ENCODE peak calls at places on chromosome 11, in five cellular contexts. One of them, this sample, is unnamed.

GRCh38 chr11:120858740-120859139 is 165.2 kb upstream of the TBCEL start:
- DNase-seq in HCT116: no peak
- DNase-seq in trophoblast cell: peak; percentile 21
- DNase-seq in K562: no peak
- DNase-seq in left ventricle myocardium inferior: no peak
- DNase-seq in this sample: no peak

GRCh38 chr11:28878025-28878424 is 769.8 kb downstream of the METTL15 start:
- DNase-seq in K562: no peak
- DNase-seq in trophoblast cell: no peak
- DNase-seq in left ventricle myocardium inferior: no peak
- DNase-seq in HCT116: no peak
- DNase-seq in this sample: no peak

GRCh38 chr11:13868710-13869403 is 93.7 kb upstream of the SPON1 start:
- DNase-seq in HCT116: peak; percentile 68
- DNase-seq in K562: no peak
- DNase-seq in trophoblast cell: no peak
- DNase-seq in left ventricle myocardium inferior: no peak
- DNase-seq in this sample: no peak

GRCh38 chr11:102599642-102600261 is 25.4 kb downstream of the MMP20 start:
- DNase-seq in left ventricle myocardium inferior: no peak
- DNase-seq in K562: no peak
- DNase-seq in trophoblast cell: peak; percentile 52
- DNase-seq in HCT116: peak; percentile 97
- DNase-seq in this sample: no peak

GRCh38 chr11:33383075-33383919 is 126.1 kb downstream of the HIPK3 start:
- DNase-seq in left ventricle myocardium inferior: no peak
- DNase-seq in trophoblast cell: no peak
- DNase-seq in K562: no peak
- DNase-seq in HCT116: no peak
- DNase-seq in this sample: no peak

GRCh38 chr11:75845324-75845723 is 30.3 kb downstream of the UVRAG start:
- DNase-seq in left ventricle myocardium inferior: no peak
- DNase-seq in HCT116: no peak
- DNase-seq in trophoblast cell: no peak
- DNase-seq in K562: no peak
- DNase-seq in this sample: no peak

GRCh38 chr11:17439316-17439782 is 37.3 kb downstream of the ABCC8 start:
- DNase-seq in HCT116: no peak
- DNase-seq in trophoblast cell: no peak
- DNase-seq in K562: no peak
- DNase-seq in left ventricle myocardium inferior: no peak
- DNase-seq in this sample: no peak

GRCh38 chr11:37504925-37505324 is 906.9 kb upstream of the RAG2 start:
- DNase-seq in K562: no peak
- DNase-seq in trophoblast cell: peak; percentile 16
- DNase-seq in left ventricle myocardium inferior: no peak
- DNase-seq in HCT116: no peak
- DNase-seq in this sample: no peak

GRCh38 chr11:130533113-130533803 is 84.8 kb downstream of the ADAMTS15 start:
- DNase-seq in left ventricle myocardium inferior: no peak
- DNase-seq in K562: no peak
- DNase-seq in trophoblast cell: no peak
- DNase-seq in HCT116: no peak
- DNase-seq in this sample: no peak

GRCh38 chr11:35332524-35332923 is 86.8 kb downstream of the SLC1A2 start:
- DNase-seq in left ventricle myocardium inferior: no peak
- DNase-seq in K562: no peak
- DNase-seq in trophoblast cell: no peak
- DNase-seq in HCT116: no peak
- DNase-seq in this sample: no peak

GRCh38 chr11:118514103-118514502 is 13.2 kb upstream of the TTC36 start:
- DNase-seq in trophoblast cell: no peak
- DNase-seq in HCT116: no peak
- DNase-seq in left ventricle myocardium inferior: no peak
- DNase-seq in K562: no peak
- DNase-seq in this sample: no peak

GRCh38 chr11:35794850-35795249 is 132.3 kb downstream of the TRIM44 start:
- DNase-seq in left ventricle myocardium inferior: no peak
- DNase-seq in K562: no peak
- DNase-seq in HCT116: no peak
- DNase-seq in trophoblast cell: peak; percentile 18
- DNase-seq in this sample: no peak

GRCh38 chr11:115676206-115676605 is 172.0 kb upstream of the CADM1 start:
- DNase-seq in left ventricle myocardium inferior: no peak
- DNase-seq in K562: no peak
- DNase-seq in trophoblast cell: no peak
- DNase-seq in HCT116: no peak
- DNase-seq in this sample: no peak

GRCh38 chr11:93741882-93742226 is 382 bp downstream of the C11orf54 start:
- DNase-seq in left ventricle myocardium inferior: no peak
- DNase-seq in trophoblast cell: peak; percentile 82
- DNase-seq in K562: peak; percentile 40
- DNase-seq in HCT116: no peak
- DNase-seq in this sample: no peak

GRCh38 chr11:17294033-17294432 is 17.5 kb downstream of the NUCB2 start:
- DNase-seq in HCT116: no peak
- DNase-seq in K562: no peak
- DNase-seq in left ventricle myocardium inferior: no peak
- DNase-seq in trophoblast cell: no peak
- DNase-seq in this sample: no peak

GRCh38 chr11:118136826-118137225 is 15.8 kb downstream of the SCN4B start:
- DNase-seq in HCT116: no peak
- DNase-seq in left ventricle myocardium inferior: no peak
- DNase-seq in K562: no peak
- DNase-seq in trophoblast cell: no peak
- DNase-seq in this sample: no peak

GRCh38 chr11:44192701-44193100 is 97.2 kb downstream of the EXT2 start:
- DNase-seq in trophoblast cell: no peak
- DNase-seq in left ventricle myocardium inferior: no peak
- DNase-seq in K562: no peak
- DNase-seq in HCT116: no peak
- DNase-seq in this sample: no peak

GRCh38 chr11:78310500-78310909 is 107.1 kb downstream of the GAB2 start:
- DNase-seq in left ventricle myocardium inferior: peak; percentile 81
- DNase-seq in HCT116: no peak
- DNase-seq in trophoblast cell: no peak
- DNase-seq in K562: no peak
- DNase-seq in this sample: no peak

GRCh38 chr11:14904745-14905103 is 12.7 kb upstream of the CYP2R1 start:
- DNase-seq in K562: peak; percentile 10
- DNase-seq in left ventricle myocardium inferior: peak; percentile 87
- DNase-seq in trophoblast cell: peak; percentile 18
- DNase-seq in HCT116: no peak
- DNase-seq in this sample: no peak

GRCh38 chr11:105899776-105900175 is 122.3 kb downstream of the MSANTD4 start:
- DNase-seq in left ventricle myocardium inferior: no peak
- DNase-seq in K562: no peak
- DNase-seq in trophoblast cell: no peak
- DNase-seq in HCT116: no peak
- DNase-seq in this sample: no peak

GRCh38 chr11:14855890-14856289 is 36.1 kb downstream of the CYP2R1 start:
- DNase-seq in left ventricle myocardium inferior: no peak
- DNase-seq in trophoblast cell: no peak
- DNase-seq in HCT116: no peak
- DNase-seq in K562: no peak
- DNase-seq in this sample: no peak

GRCh38 chr11:66297610-66298009 is 5.9 kb downstream of the TMEM151A start:
- DNase-seq in trophoblast cell: no peak
- DNase-seq in K562: no peak
- DNase-seq in HCT116: no peak
- DNase-seq in left ventricle myocardium inferior: no peak
- DNase-seq in this sample: no peak

GRCh38 chr11:66299189-66299588 is 7.5 kb downstream of the TMEM151A start:
- DNase-seq in trophoblast cell: no peak
- DNase-seq in K562: no peak
- DNase-seq in left ventricle myocardium inferior: no peak
- DNase-seq in HCT116: no peak
- DNase-seq in this sample: no peak

DNA sequence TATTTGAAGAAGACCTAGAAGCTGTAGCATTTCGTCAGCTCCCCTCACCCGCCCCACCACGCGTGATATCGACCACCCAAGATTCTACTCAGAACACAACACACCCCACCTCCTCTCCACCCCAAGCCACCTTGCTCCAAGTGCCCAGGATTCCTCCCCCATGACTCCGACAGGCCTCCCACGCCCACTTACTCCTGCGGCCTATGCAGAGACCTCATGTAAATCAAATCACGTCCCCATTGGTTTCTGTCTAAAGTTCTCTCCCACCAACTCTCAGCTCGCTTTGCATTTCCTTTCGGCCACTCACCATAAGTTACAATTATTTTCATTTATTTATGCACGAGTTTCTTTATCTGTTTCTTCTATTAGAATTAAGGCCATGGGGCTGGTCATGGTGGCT is 11.0 kb downstream of the TMEM151A start:
- DNase-seq in trophoblast cell: no peak
- DNase-seq in K562: no peak
- DNase-seq in left ventricle myocardium inferior: no peak
- DNase-seq in HCT116: no peak
- DNase-seq in this sample: no peak
- H3K4me3 ChIP-seq in trophoblast cell: no peak overlapping the region
- H3K4me3 ChIP-seq in K562: no peak overlapping the region
- H3K4me3 ChIP-seq in left ventricle myocardium inferior: no peak overlapping the region
- H3K4me3 ChIP-seq in HCT116: no peak overlapping the region
- H3K4me3 ChIP-seq in this sample: no peak overlapping the region

GRCh38 chr11:98955551-98955950 is 65.2 kb upstream of the CNTN5 start:
- DNase-seq in trophoblast cell: no peak
- DNase-seq in K562: no peak
- DNase-seq in HCT116: no peak
- DNase-seq in left ventricle myocardium inferior: no peak
- DNase-seq in this sample: no peak
- H3K9me3 ChIP-seq in trophoblast cell: no peaks in the 10 kb centered on the region
- H3K9me3 ChIP-seq in K562: no peaks in the 10 kb centered on the region
- H3K9me3 ChIP-seq in HCT116: no peaks in the 10 kb centered on the region
- H3K9me3 ChIP-seq in left ventricle myocardium inferior: no peaks in the 10 kb centered on the region
- H3K9me3 ChIP-seq in this sample: no peaks in the 10 kb centered on the region

DNA sequence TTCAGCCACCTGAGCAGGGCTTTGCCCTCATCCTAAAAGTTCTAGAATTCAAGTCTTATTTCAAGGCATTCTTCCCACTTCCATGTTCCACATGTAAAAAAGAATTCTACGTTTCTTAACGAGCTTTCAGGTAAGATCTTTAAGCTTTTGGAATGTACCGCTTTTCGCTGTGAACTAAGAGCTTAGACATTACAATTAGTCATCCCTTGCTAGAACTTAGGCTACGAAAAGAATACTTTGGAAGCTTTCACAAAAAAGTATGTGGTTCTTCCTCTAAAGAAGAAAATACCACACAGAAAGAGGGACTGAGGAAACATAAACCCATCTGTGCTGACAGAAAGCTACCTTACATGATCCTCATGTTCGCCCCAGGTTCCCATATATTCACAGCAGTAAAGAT is 1.9 kb downstream of the NUMA1 start:
- DNase-seq in left ventricle myocardium inferior: no peak
- DNase-seq in K562: no peak
- DNase-seq in trophoblast cell: peak; percentile 36
- DNase-seq in HCT116: no peak
- DNase-seq in this sample: no peak
- H3K4me3 ChIP-seq in left ventricle myocardium inferior: no peak overlapping the region
- H3K4me3 ChIP-seq in K562: peak overlapping the region; percentile 70
- H3K4me3 ChIP-seq in trophoblast cell: no peak overlapping the region
- H3K4me3 ChIP-seq in HCT116: peak overlapping the region; percentile 92
- H3K4me3 ChIP-seq in this sample: no peak overlapping the region

GRCh38 chr11:58742981-58743880 is 11.5 kb upstream of the GLYAT start:
- DNase-seq in left ventricle myocardium inferior: no peak
- DNase-seq in K562: peak; percentile 16
- DNase-seq in HCT116: no peak
- DNase-seq in trophoblast cell: peak; percentile 53
- DNase-seq in this sample: no peak
- H3K9me3 ChIP-seq in left ventricle myocardium inferior: peaks cover 60% of the 10 kb centered on the region
- H3K9me3 ChIP-seq in K562: peaks cover 12% of the 10 kb centered on the region
- H3K9me3 ChIP-seq in HCT116: no peaks in the 10 kb centered on the region
- H3K9me3 ChIP-seq in trophoblast cell: peaks cover 10% of the 10 kb centered on the region
- H3K9me3 ChIP-seq in this sample: peaks cover 2% of the 10 kb centered on the region

DNA sequence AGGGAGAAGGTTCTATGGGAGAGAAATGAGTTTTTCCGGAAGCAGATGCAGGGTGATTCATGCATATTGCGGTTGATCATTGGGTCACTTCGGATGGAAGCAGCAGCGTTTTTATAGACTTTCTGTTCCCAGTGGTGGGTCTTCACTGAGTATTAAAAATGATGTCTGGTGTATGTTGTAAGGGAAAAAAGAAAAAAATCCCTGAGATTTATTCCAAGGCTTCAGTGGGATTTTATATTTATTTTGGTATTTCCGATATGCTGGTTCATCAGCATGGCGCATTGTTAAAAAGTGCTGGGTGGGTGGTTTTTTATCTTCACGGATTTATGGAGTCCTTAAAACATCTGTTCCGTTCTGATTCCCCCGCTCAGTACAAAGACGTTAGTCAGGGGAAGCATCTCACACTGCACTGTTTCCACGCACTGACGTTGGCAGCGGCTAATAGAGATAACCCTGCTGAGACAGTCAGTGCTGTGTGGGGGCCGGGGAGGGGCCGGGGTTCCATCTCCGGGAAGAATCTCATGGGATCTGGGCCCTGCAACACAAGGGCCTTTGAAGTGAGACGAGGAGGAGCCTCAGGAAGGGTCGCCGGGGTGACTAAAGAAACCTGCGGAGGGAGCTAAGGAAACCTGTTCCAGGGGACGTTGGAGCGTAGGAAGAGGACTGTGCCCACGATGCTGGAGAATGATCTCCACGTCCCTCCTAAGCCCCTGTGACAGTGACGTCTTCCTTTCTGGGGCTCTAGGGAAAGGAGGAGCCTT is 390.0 kb downstream of the NTM start:
- DNase-seq in trophoblast cell: no peak
- DNase-seq in left ventricle myocardium inferior: no peak
- DNase-seq in K562: no peak
- DNase-seq in HCT116: no peak
- DNase-seq in this sample: no peak
- H3K4me3 ChIP-seq in trophoblast cell: no peak overlapping the region
- H3K4me3 ChIP-seq in left ventricle myocardium inferior: peak overlapping the region; percentile 32
- H3K4me3 ChIP-seq in K562: no peak overlapping the region
- H3K4me3 ChIP-seq in HCT116: no peak overlapping the region
- H3K4me3 ChIP-seq in this sample: no peak overlapping the region

GRCh38 chr11:70944636-70945035 is 307.7 kb downstream of the SHANK2 start:
- DNase-seq in HCT116: no peak
- DNase-seq in trophoblast cell: no peak
- DNase-seq in K562: peak; percentile 30
- DNase-seq in left ventricle myocardium inferior: no peak
- DNase-seq in this sample: no peak
- H3K9me3 ChIP-seq in HCT116: peaks cover 19% of the 10 kb centered on the region
- H3K9me3 ChIP-seq in trophoblast cell: peaks cover 9% of the 10 kb centered on the region
- H3K9me3 ChIP-seq in K562: peaks cover 7% of the 10 kb centered on the region
- H3K9me3 ChIP-seq in left ventricle myocardium inferior: peaks cover 48% of the 10 kb centered on the region
- H3K9me3 ChIP-seq in this sample: peaks cover 3% of the 10 kb centered on the region

GRCh38 chr11:26193714-26194373 is 138.1 kb upstream of the ANO3 start:
- DNase-seq in left ventricle myocardium inferior: no peak
- DNase-seq in K562: no peak
- DNase-seq in HCT116: no peak
- DNase-seq in trophoblast cell: peak; percentile 44
- DNase-seq in this sample: no peak
- H3K4me3 ChIP-seq in left ventricle myocardium inferior: no peak overlapping the region
- H3K4me3 ChIP-seq in K562: no peak overlapping the region
- H3K4me3 ChIP-seq in HCT116: no peak overlapping the region
- H3K4me3 ChIP-seq in trophoblast cell: no peak overlapping the region
- H3K4me3 ChIP-seq in this sample: no peak overlapping the region

GRCh38 chr11:1138053-1138452 is 19.7 kb upstream of the MUC5AC start:
- DNase-seq in left ventricle myocardium inferior: no peak
- DNase-seq in K562: no peak
- DNase-seq in HCT116: no peak
- DNase-seq in trophoblast cell: no peak
- DNase-seq in this sample: no peak
- H3K9me3 ChIP-seq in left ventricle myocardium inferior: peaks cover 42% of the 10 kb centered on the region
- H3K9me3 ChIP-seq in K562: no peaks in the 10 kb centered on the region
- H3K9me3 ChIP-seq in HCT116: peaks cover 14% of the 10 kb centered on the region
- H3K9me3 ChIP-seq in trophoblast cell: peaks cover 15% of the 10 kb centered on the region
- H3K9me3 ChIP-seq in this sample: peaks cover 4% of the 10 kb centered on the region

This sample was measured in iPS DF 6.9.